ENCODE peak calls at places on chromosomes 1 and 21, in four cellular contexts. W, F, C and O are unnamed samples.

GRCh38 chr21:37319551-37319950 is 47.0 kb upstream of the DYRK1A start:
- DNase-seq in W (no peak), F (no peak), C (no peak), O (no peak)

GRCh38 chr1:22143065-22143514 is at the start of gene WNT4:
- DNase-seq in W (no peak), F (no peak), C (peak), O (peak)

GRCh38 chr21:14737922-14738321 is 191.8 kb upstream of the SAMSN1 start:
- DNase-seq in W (peak), F (no peak), C (peak), O (peak)

GRCh38 chr1:54475357-54476230 is 69.4 kb upstream of the SSBP3 start:
- DNase-seq in W (peak), F (no peak), C (no peak), O (peak)

GRCh38 chr1:163170331-163170730 is 32.4 kb downstream of the RGS5 start:
- DNase-seq in W (no peak), F (no peak), C (no peak), O (peak)

GRCh38 chr1:53258216-53258615 is 19.9 kb upstream of the MAGOH start:
- DNase-seq in W (no peak), F (no peak), C (no peak), O (no peak)

GRCh38 chr21:33028759-33029511 is 3.2 kb downstream of the OLIG2 start:
- DNase-seq in W (no peak), F (peak), C (no peak), O (no peak)

GRCh38 chr1:63701187-63701586 is 72.6 kb upstream of the ROR1 start:
- DNase-seq in W (no peak), F (peak), C (peak), O (no peak)

GRCh38 chr1:69475021-69475420 is 92.7 kb upstream of the LRRC7 start:
- DNase-seq in W (no peak), F (no peak), C (no peak), O (no peak)

GRCh38 chr21:45865106-45865835 is 116.3 kb upstream of the COL6A1 start:
- DNase-seq in W (no peak), F (no peak), C (no peak), O (peak)

GRCh38 chr1:153991151-153991472 is 550 bp downstream of the RPS27 start:
- DNase-seq in W (no peak), F (no peak), C (no peak), O (no peak)

GRCh38 chr1:88877382-88877825 is 14.0 kb downstream of the GTF2B start:
- DNase-seq in W (no peak), F (no peak), C (no peak), O (peak)

DNA sequence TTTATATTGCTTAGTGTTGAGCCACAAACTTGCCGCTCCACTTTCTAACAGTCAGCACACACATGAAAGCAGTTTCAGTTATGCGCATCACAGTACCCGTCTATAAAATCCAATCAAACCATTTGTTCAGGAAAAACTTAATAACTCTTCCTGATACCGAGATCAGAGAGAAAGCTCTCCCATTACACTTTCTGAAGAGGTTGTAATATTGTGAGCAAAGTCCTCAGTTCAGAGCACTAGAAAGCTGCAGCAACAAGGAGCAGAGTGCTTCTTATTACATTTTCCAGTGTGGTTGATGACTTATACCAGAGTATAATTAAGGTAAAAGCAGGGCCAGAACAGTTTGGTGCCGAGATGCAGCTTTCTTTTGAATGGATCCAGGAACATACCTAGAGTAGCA is 102.8 kb upstream of the F3 start:
- DNase-seq in W (no peak), F (no peak), C (no peak), O (no peak)
- H3K27ac ChIP-seq in W (no peak), F (no peak), C (no peak), O (no peak)

GRCh38 chr1:169874229-169874628 is 19.5 kb downstream of the SCYL3 start:
- DNase-seq in W (no peak), F (no peak), C (no peak), O (peak)
- H3K27ac ChIP-seq in W (no peak), F (peak), C (no peak), O (no peak)

DNA sequence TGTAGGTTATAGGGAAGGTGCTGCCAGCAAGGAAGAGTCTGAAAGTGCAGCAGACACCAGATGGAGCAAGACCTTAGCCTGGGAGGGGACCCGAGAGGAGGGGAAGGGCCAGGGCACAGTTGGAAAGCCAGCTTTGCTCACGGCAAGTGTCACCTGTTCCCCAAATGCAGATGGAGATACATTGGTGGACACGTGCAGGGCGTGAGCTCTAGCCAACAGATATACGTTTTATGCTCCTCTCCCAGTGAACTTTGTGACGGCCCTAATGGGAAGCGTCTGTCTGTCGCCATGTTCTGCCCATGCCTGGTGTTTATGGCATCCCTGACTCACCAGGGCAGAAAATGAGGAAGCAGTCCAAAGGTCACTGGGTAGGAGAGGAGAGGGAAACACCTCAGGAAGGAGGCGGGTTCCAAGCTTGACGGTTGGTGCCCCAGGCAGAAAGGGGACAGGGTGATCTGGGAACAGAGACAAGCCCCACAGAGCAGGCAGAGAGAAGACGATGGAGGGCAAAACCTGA is 7.6 kb downstream of the GPA33 start:
- DNase-seq in W (no peak), F (no peak), C (peak), O (no peak)
- H3K27ac ChIP-seq in W (no peak), F (no peak), C (no peak), O (no peak)

GRCh38 chr1:84190455-84190854 is 46.4 kb downstream of the PRKACB start:
- DNase-seq in W (no peak), F (no peak), C (no peak), O (no peak)

GRCh38 chr1:84192681-84193080 is 48.6 kb downstream of the PRKACB start:
- DNase-seq in W (no peak), F (no peak), C (no peak), O (no peak)
- H3K27ac ChIP-seq in W (no peak), F (no peak), C (no peak), O (no peak)

GRCh38 chr1:145962157-145963102 is 1.9 kb downstream of the ANKRD34A start:
- DNase-seq in W (peak), F (peak), C (peak), O (no peak)
- H3K27ac ChIP-seq in W (peak), F (peak), C (peak), O (peak)

DNA sequence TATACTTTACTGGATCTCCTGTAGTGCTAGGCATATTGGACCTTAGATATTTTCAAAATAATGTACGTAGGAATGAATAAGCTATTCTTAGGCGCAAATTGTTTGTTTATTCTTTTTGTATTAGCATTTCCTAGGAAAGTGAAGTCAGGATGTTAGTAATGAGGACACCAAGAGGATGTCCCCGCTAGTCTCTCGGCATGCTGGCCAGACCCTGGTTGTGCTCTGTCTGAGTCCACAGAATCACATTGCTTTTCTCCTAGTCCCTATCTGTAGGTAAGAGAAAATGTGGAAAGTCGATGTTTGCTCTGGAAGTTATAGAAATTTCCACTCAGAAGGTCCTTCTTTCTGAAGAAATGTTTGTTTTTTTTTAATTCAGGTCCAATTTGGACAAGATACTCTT is 31.1 kb downstream of the DNM3 start:
- DNase-seq in W (no peak), F (no peak), C (no peak), O (no peak)
- H3K27ac ChIP-seq in W (no peak), F (no peak), C (no peak), O (no peak)